ENCODE peak calls at places on chromosome 7, in seven cellular contexts. O is activated CD8-positive, alpha-beta memory T cell treated with anti-CD3 and anti-CD28 coated beads for 24 hours; S is left ventricle myocardium inferior; X is activated CD4-positive, alpha-beta T cell treated with anti-CD3 and anti-CD28 coated beads, Interleukin-2, amount 10 ng/mL, durations not matched to agents 24 days and 14 days; J is aorta; T is NCI-H345; W is Caco-2. E is an unnamed sample.

GRCh38 chr7:135645296-135645904 is 16.9 kb upstream of the STMP1 start:
- DNase-seq in O (no peak), S (no peak), X (peak), J (no peak), T (peak), W (peak), E (peak)

GRCh38 chr7:116686812-116687419 is 14.9 kb downstream of the MET start:
- DNase-seq in O (no peak), S (no peak), X (no peak), J (no peak), T (no peak), W (no peak), E (no peak)

GRCh38 chr7:18570890-18571478 is 75.4 kb downstream of the HDAC9 start:
- DNase-seq in O (no peak), S (no peak), X (no peak), J (no peak), T (peak), W (peak), E (peak)

GRCh38 chr7:114934074-114934473 is 12.2 kb downstream of the MDFIC start:
- DNase-seq in O (no peak), S (no peak), X (no peak), J (no peak), T (no peak), W (no peak), E (no peak)

GRCh38 chr7:910441-910861 is 34.1 kb downstream of the GET4 start:
- DNase-seq in O (no peak), S (no peak), X (no peak), J (no peak), T (no peak), W (no peak), E (no peak)

GRCh38 chr7:2621948-2622640 is 9.7 kb upstream of the TTYH3 start:
- DNase-seq in O (no peak), S (no peak), X (no peak), J (peak), T (no peak), W (peak), E (no peak)

GRCh38 chr7:142451346-142451745 is 193.5 kb upstream of the PRSS58 start:
- DNase-seq in O (peak), S (no peak), X (no peak), J (no peak), T (no peak), W (no peak), E (no peak)

GRCh38 chr7:100572949-100573675 is 588 bp downstream of the SAP25 start:
- DNase-seq in O (no peak), S (no peak), X (no peak), J (no peak), T (no peak), W (no peak), E (no peak)

GRCh38 chr7:105881439-105881838 is 5.0 kb upstream of the ATXN7L1 start:
- DNase-seq in O (no peak), S (no peak), X (no peak), J (no peak), T (no peak), W (no peak), E (no peak)

GRCh38 chr7:47147213-47147631 is 434.7 kb downstream of the TNS3 start:
- DNase-seq in O (no peak), S (no peak), X (no peak), J (no peak), T (no peak), W (no peak), E (no peak)

GRCh38 chr7:55964802-55965470 is 551 bp downstream of the NIPSNAP2 start:
- DNase-seq in O (peak), S (peak), X (peak), J (peak), T (peak), W (peak), E (peak)

GRCh38 chr7:27201231-27202017 is 1.5 kb upstream of the HOXA13 start:
- DNase-seq in O (no peak), S (no peak), X (no peak), J (peak), T (no peak), W (no peak), E (no peak)

GRCh38 chr7:73622909-73623797 is 1.2 kb downstream of the MLXIPL start:
- DNase-seq in O (no peak), S (peak), X (no peak), J (peak), T (no peak), W (peak), E (no peak)